ENCODE peak calls at places on chromosomes 12 and 14, in five cellular contexts. Y is stimulated activated CD4-positive, alpha-beta T cell treated with anti-CD3 and anti-CD28 coated beads, Interleukin-15, amount 100 ng/mL, for 1 hour; Q is CD8-positive, alpha-beta memory T cell; P is myocyte; R is left ventricle myocardium inferior. Z is an unnamed sample.

GRCh38 chr14:80906946-80907345 is 34.6 kb downstream of the CEP128 start:
- DNase-seq in Q (no peak), P (peak; percentile 42), Y (no peak), R (no peak), Z (peak; percentile 63)

GRCh38 chr12:110224379-110225304 is 56.4 kb upstream of the ATP2A2 start:
- DNase-seq in Q (no peak), R (no peak), Y (no peak), P (peak; percentile 65), Z (peak; percentile 70)

GRCh38 chr12:112750971-112751370 is 40.6 kb upstream of the RPH3A start:
- DNase-seq in P (no peak), Q (no peak), R (no peak), Y (no peak), Z (no peak)

GRCh38 chr12:1926274-1926673 is 7.8 kb upstream of the CACNA2D4 start:
- DNase-seq in P (peak; percentile 65), Y (no peak), Q (no peak), R (no peak), Z (no peak)

GRCh38 chr12:12700249-12700648 is 4.3 kb upstream of the GPR19 start:
- DNase-seq in R (no peak), P (no peak), Q (no peak), Y (no peak), Z (no peak)

GRCh38 chr14:29548948-29549370 is 378.7 kb downstream of the PRKD1 start:
- DNase-seq in Y (no peak), R (no peak), P (peak; percentile 76), Q (no peak), Z (peak; percentile 73)

GRCh38 chr14:100336618-100337530 is 13.7 kb downstream of the SLC25A47 start:
- DNase-seq in Q (no peak), P (no peak), R (no peak), Y (no peak), Z (no peak)

GRCh38 chr12:9615420-9616135 is 7.9 kb upstream of the KLRB1 start:
- DNase-seq in P (peak; percentile 18), Y (no peak), R (no peak), Q (no peak), Z (no peak)

GRCh38 chr14:45698462-45699134 is 445.6 kb upstream of the MIS18BP1 start:
- DNase-seq in P (peak; percentile 33), R (no peak), Y (no peak), Q (no peak), Z (no peak)

GRCh38 chr14:70709726-70710382 is 68.1 kb downstream of the TTC9 start:
- DNase-seq in R (no peak), Y (no peak), P (no peak), Q (no peak), Z (no peak)

GRCh38 chr14:72513994-72514659 is 379.8 kb downstream of the DPF3 start:
- DNase-seq in Y (no peak), R (no peak), Q (no peak), P (peak; percentile 59), Z (peak; percentile 71)

GRCh38 chr14:104035300-104035699 is 50.2 kb upstream of the ASPG start:
- DNase-seq in P (no peak), Q (no peak), R (no peak), Y (no peak), Z (no peak)

GRCh38 chr12:96350982-96351381 is 49.3 kb downstream of the CDK17 start:
- DNase-seq in Y (no peak), P (no peak), Q (no peak), R (no peak), Z (no peak)

GRCh38 chr12:31728289-31728916 is 418 bp downstream of the AMN1 start:
- DNase-seq in P (no peak), R (no peak), Q (no peak), Y (no peak), Z (peak; percentile 53)

GRCh38 chr12:82838123-82838522 is 151.4 kb downstream of the TMTC2 start:
- DNase-seq in R (no peak), P (no peak), Y (no peak), Q (no peak), Z (no peak)

GRCh38 chr14:93832665-93833064 is 44.4 kb upstream of the PRIMA1 start:
- DNase-seq in P (no peak), Q (no peak), R (peak; percentile 48), Y (no peak), Z (no peak)

GRCh38 chr14:66281036-66281776 is 205.0 kb upstream of the CCDC196 start:
- DNase-seq in Y (no peak), P (no peak), Q (no peak), R (peak; percentile 25), Z (no peak)

GRCh38 chr12:51886021-51886710 is 1.7 kb upstream of the ANKRD33 start:
- DNase-seq in Y (no peak), R (peak; percentile 64), Q (no peak), P (peak; percentile 75), Z (peak; percentile 96)

GRCh38 chr14:33642641-33643342 is 308.1 kb downstream of the EGLN3 start:
- DNase-seq in R (no peak), Q (no peak), Y (no peak), P (no peak), Z (peak; percentile 25)

GRCh38 chr14:103530390-103530789 is 1.4 kb downstream of the TRMT61A start:
- DNase-seq in R (no peak), Q (no peak), Y (no peak), P (no peak), Z (no peak)

GRCh38 chr12:96073346-96074336 is 38.3 kb upstream of the LTA4H start:
- DNase-seq in R (no peak), Q (no peak), Y (no peak), P (no peak), Z (no peak)

GRCh38 chr14:69312608-69313007 is 52.6 kb downstream of the GALNT16 start:
- DNase-seq in P (no peak), Y (no peak), Q (no peak), R (no peak), Z (no peak)

GRCh38 chr12:109926488-109927210 is 26.6 kb downstream of the TCHP start:
- DNase-seq in R (no peak), P (no peak), Y (no peak), Q (no peak), Z (no peak)

GRCh38 chr12:124398578-124399227 is 103.8 kb downstream of the RFLNA start:
- DNase-seq in Q (no peak), Y (no peak), P (no peak), R (peak; percentile 77), Z (no peak)

GRCh38 chr12:55666508-55666907 is 29.8 kb downstream of the OR10P1 start:
- DNase-seq in P (no peak), Q (no peak), Y (no peak), R (no peak), Z (no peak)

GRCh38 chr12:121400332-121401139 is 618 bp downstream of the RNF34 start:
- DNase-seq in P (peak; percentile 38), Q (peak; percentile 29), R (peak; percentile 25), Y (peak; percentile 35), Z (peak; percentile 56)

GRCh38 chr12:79524507-79525148 is 166.1 kb downstream of the PAWR start:
- DNase-seq in Y (no peak), R (no peak), P (no peak), Q (no peak), Z (no peak)

GRCh38 chr12:33438025-33438772 is 1.4 kb downstream of the SYT10 start:
- DNase-seq in Y (no peak), R (no peak), Q (no peak), P (no peak), Z (peak; percentile 9)

GRCh38 chr14:21233457-21234076 is 35.7 kb downstream of the HNRNPC start:
- DNase-seq in Q (no peak), P (no peak), R (no peak), Y (no peak), Z (peak; percentile 18)

Z was measured in AG20443.